ENCODE peak calls at places on chromosomes 12 and 14, in eight cellular contexts. E, U, M, Z, V, N, L and S are unnamed samples. For H3K4me1, the result is how much of the 10 kb centered on the place peaks cover.

GRCh38 chr12:65740506-65740872 is 83.8 kb upstream of the HMGA2 start:
- DNase-seq in E (no peak), U (no peak), M (no peak), Z (no peak), V (no peak), N (no peak), L (peak), S (peak)

GRCh38 chr14:74048291-74048690 is 29.1 kb downstream of the BBOF1 start:
- DNase-seq in E (peak), U (peak), M (no peak), Z (no peak), V (peak), N (no peak), L (peak), S (no peak)

GRCh38 chr12:30422844-30423243 is 272.8 kb downstream of the IPO8 start:
- DNase-seq in E (no peak), U (no peak), M (no peak), Z (no peak), V (no peak), N (no peak), L (no peak), S (no peak)

GRCh38 chr12:132836803-132837331 is 8.2 kb upstream of the GOLGA3 start:
- DNase-seq in E (no peak), U (no peak), M (peak), Z (no peak), V (no peak), N (no peak), L (no peak), S (no peak)

GRCh38 chr12:89333564-89334252 is 18.6 kb downstream of the DUSP6 start:
- DNase-seq in E (no peak), U (no peak), M (no peak), Z (no peak), V (peak), N (no peak), L (no peak), S (no peak)

GRCh38 chr12:29145372-29146170 is 3.5 kb upstream of the FAR2 start:
- DNase-seq in E (no peak), U (no peak), M (no peak), Z (no peak), V (peak), N (no peak), L (no peak), S (no peak)

GRCh38 chr14:23154876-23155587 is 28.4 kb downstream of the SLC7A8 start:
- DNase-seq in E (peak), U (no peak), M (no peak), Z (no peak), V (peak), N (no peak), L (peak), S (peak)

GRCh38 chr12:52390739-52391617 is 5.5 kb upstream of the KRT84 start:
- DNase-seq in E (peak), U (peak), M (peak), Z (peak), V (peak), N (no peak), L (peak), S (peak)

GRCh38 chr14:35387713-35388579 is 16.6 kb downstream of the NFKBIA start:
- DNase-seq in E (no peak), U (no peak), M (no peak), Z (no peak), V (no peak), N (no peak), L (no peak), S (no peak)

GRCh38 chr12:28089363-28089762 is 100.9 kb upstream of the CCDC91 start:
- DNase-seq in E (peak), U (no peak), M (no peak), Z (no peak), V (peak), N (no peak), L (peak), S (peak)

GRCh38 chr12:83954939-83955601 is 957.5 kb downstream of the SLC6A15 start:
- DNase-seq in E (no peak), U (peak), M (no peak), Z (no peak), V (peak), N (no peak), L (peak), S (no peak)

GRCh38 chr14:102508410-102508773 is 1.2 kb downstream of the ANKRD9 start:
- DNase-seq in E (no peak), U (no peak), M (no peak), Z (peak), V (no peak), N (no peak), L (no peak), S (no peak)

GRCh38 chr14:30698463-30698862 is 76.3 kb downstream of the SCFD1 start:
- DNase-seq in E (no peak), U (no peak), M (no peak), Z (no peak), V (no peak), N (no peak), L (no peak), S (no peak)

GRCh38 chr14:77369280-77369679 is 7.6 kb downstream of the TMED8 start:
- DNase-seq in E (no peak), U (no peak), M (no peak), Z (no peak), V (no peak), N (no peak), L (no peak), S (no peak)

GRCh38 chr12:63787306-63787705 is 7.6 kb downstream of the RXYLT1 start:
- DNase-seq in E (peak), U (no peak), M (no peak), Z (no peak), V (no peak), N (no peak), L (peak), S (peak)

GRCh38 chr14:32731249-32731648 is 207.4 kb upstream of the NPAS3 start:
- DNase-seq in E (no peak), U (no peak), M (no peak), Z (no peak), V (no peak), N (no peak), L (no peak), S (no peak)

GRCh38 chr12:42322567-42322966 is 3.3 kb downstream of the ZCRB1 start:
- DNase-seq in E (no peak), U (no peak), M (no peak), Z (no peak), V (no peak), N (no peak), L (no peak), S (no peak)

GRCh38 chr14:100649173-100649519 is 61.9 kb upstream of the BEGAIN start:
- DNase-seq in E (peak), U (no peak), M (no peak), Z (no peak), V (no peak), N (no peak), L (peak), S (peak)

GRCh38 chr12:29486972-29487371 is 10.5 kb downstream of the OVCH1 start:
- DNase-seq in E (no peak), U (no peak), M (no peak), Z (no peak), V (no peak), N (no peak), L (no peak), S (no peak)

GRCh38 chr14:71891185-71891584 is 41.0 kb upstream of the RGS6 start:
- DNase-seq in E (no peak), U (no peak), M (no peak), Z (no peak), V (no peak), N (no peak), L (no peak), S (no peak)

GRCh38 chr12:111943929-111944328 is 69.0 kb downstream of the TMEM116 start:
- DNase-seq in E (no peak), U (no peak), M (no peak), Z (no peak), V (no peak), N (no peak), L (no peak), S (no peak)

GRCh38 chr14:104295681-104296387 is 157.4 kb downstream of the KIF26A start:
- DNase-seq in E (no peak), U (no peak), M (no peak), Z (no peak), V (no peak), N (no peak), L (no peak), S (no peak)

GRCh38 chr12:110475426-110475825 is 6.8 kb downstream of the FAM216A start:
- DNase-seq in E (peak), U (no peak), M (no peak), Z (no peak), V (no peak), N (no peak), L (no peak), S (peak)

GRCh38 chr12:71157601-71158233 is at the start of gene TSPAN8:
- DNase-seq in E (no peak), U (no peak), M (no peak), Z (peak), V (no peak), N (no peak), L (no peak), S (peak)

GRCh38 chr12:109463776-109464175 is 13.3 kb downstream of the KCTD10 start:
- DNase-seq in E (no peak), U (no peak), M (peak), Z (no peak), V (no peak), N (no peak), L (no peak), S (no peak)

GRCh38 chr12:106760184-106760531 is 14.3 kb upstream of the RIC8B start:
- DNase-seq in E (peak), U (no peak), M (no peak), Z (no peak), V (peak), N (no peak), L (no peak), S (no peak)

GRCh38 chr14:38257500-38257899 is 1.6 kb upstream of the CLEC14A start:
- DNase-seq in E (peak), U (no peak), M (no peak), Z (no peak), V (no peak), N (no peak), L (peak), S (no peak)

GRCh38 chr14:61329478-61330051 is 8.2 kb downstream of the PRKCH start:
- DNase-seq in E (no peak), U (no peak), M (no peak), Z (no peak), V (no peak), N (no peak), L (no peak), S (no peak)

GRCh38 chr14:61330511-61330910 is 9.1 kb downstream of the PRKCH start:
- DNase-seq in E (no peak), U (no peak), M (no peak), Z (no peak), V (no peak), N (no peak), L (no peak), S (no peak)

GRCh38 chr14:61332658-61333029 is 11.3 kb downstream of the PRKCH start:
- DNase-seq in E (no peak), U (no peak), M (no peak), Z (peak), V (no peak), N (no peak), L (no peak), S (no peak)

GRCh38 chr14:61334197-61334701 is 12.9 kb downstream of the PRKCH start:
- DNase-seq in E (no peak), U (no peak), M (no peak), Z (no peak), V (peak), N (no peak), L (no peak), S (no peak)

DNA sequence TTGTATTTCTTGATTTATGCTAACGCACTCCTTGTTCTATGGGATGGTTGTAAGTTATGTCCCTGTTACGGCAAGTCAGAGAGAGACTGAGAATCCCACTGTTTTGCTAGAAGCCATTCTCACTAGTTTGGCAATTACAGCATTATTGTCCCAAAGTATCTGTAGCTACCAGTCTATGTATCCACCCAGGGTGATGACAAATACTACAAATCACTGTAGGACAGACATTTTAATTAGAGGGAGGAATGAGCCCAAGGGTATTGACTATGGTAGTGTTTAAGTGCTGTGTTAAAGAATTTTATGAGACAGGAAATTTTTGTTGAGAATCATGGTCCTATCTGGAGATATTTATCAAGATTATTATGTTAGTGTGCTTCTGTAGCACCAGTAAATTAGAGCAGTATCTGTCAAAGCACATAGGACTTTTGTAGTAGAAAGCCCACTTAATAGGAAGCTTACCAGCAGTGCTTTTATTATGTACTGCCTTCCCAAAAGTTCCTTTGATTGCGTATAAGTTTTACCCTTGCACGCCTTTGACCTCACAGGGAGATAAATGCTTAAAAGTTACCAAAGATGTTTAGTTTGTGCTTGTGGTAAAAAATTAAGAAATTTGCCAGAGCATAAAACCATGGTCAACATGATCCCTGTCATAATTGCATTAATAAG is 10.7 kb downstream of the PRKCH start:
- DNase-seq in E (no peak), U (no peak), M (no peak), Z (no peak), V (no peak), N (no peak), L (no peak), S (no peak)
- H3K4me3 ChIP-seq in E (no peak), U (no peak), M (no peak), Z (no peak), V (no peak), N (no peak), L (no peak), S (no peak)

GRCh38 chr14:75442642-75443041 is 14.8 kb downstream of the JDP2 start:
- DNase-seq in E (peak), U (no peak), M (no peak), Z (no peak), V (no peak), N (no peak), L (peak), S (no peak)
- H3K4me1 ChIP-seq in E (under half), U (under half), M (under half), Z (under half), V (under half), N (under half), L (half or more), S (half or more)

DNA sequence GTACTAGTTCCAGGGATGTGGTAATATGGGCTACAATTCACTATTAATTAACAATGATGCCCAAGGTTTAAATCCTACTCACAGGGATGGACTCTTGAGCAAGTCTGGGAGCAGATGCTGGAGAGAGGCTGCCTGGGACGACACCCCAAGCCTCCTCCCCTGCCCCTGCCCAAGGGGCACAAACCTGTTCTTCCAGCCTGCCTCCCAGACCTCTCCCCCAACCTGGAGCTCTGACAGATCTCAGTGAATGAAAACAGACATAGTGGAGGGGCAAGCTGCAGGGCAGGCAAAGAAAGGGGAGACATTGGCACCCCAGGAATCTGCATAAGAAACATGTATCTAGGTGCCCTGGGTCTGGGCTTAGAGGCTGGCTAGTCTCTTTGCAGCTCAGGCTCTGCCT is 5.8 kb downstream of the KDM2B start:
- DNase-seq in E (no peak), U (no peak), M (no peak), Z (no peak), V (no peak), N (no peak), L (no peak), S (no peak)
- H3K9ac ChIP-seq in E (no peak), U (no peak), M (no peak), Z (no peak), V (no peak), N (peak), L (no peak), S (no peak)

DNA sequence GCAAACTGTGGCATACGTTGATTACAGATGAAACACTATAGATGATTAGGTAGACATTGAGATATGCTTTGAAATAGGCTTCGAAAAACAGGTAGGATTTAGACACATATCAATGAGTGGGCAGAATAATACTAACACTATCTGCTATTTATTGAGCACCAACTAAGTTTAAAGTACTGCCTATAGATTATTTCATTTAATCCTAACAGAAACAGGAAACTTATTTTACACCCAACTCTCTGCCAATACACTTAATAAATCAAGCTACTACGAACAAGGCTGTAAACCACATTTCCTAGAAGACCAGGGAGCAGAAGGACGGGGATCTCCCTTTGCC is 363 bp upstream of the VRK1 start:
- DNase-seq in E (no peak), U (no peak), M (no peak), Z (no peak), V (no peak), N (no peak), L (no peak), S (no peak)
- H3K4me3 ChIP-seq in E (no peak), U (no peak), M (no peak), Z (peak), V (no peak), N (no peak), L (peak), S (no peak)

GRCh38 chr12:6376079-6376941 is 947 bp upstream of the SCNN1A start:
- DNase-seq in E (peak), U (no peak), M (peak), Z (peak), V (peak), N (no peak), L (peak), S (peak)
- H3K4me1 ChIP-seq in E (under half), U (half or more), M (under half), Z (half or more), V (half or more), N (under half), L (under half), S (half or more)

GRCh38 chr14:67514650-67515385 is 18.3 kb upstream of the PLEKHH1 start:
- DNase-seq in E (peak), U (no peak), M (peak), Z (no peak), V (peak), N (no peak), L (peak), S (peak)

GRCh38 chr14:67512463-67513134 is 20.5 kb upstream of the PLEKHH1 start:
- DNase-seq in E (no peak), U (no peak), M (no peak), Z (no peak), V (no peak), N (no peak), L (no peak), S (no peak)

GRCh38 chr14:67513631-67514108 is 19.4 kb upstream of the PLEKHH1 start:
- DNase-seq in E (no peak), U (no peak), M (no peak), Z (no peak), V (no peak), N (no peak), L (no peak), S (no peak)

GRCh38 chr14:67515386-67516079 is 17.6 kb upstream of the PLEKHH1 start:
- DNase-seq in E (no peak), U (no peak), M (no peak), Z (no peak), V (no peak), N (no peak), L (peak), S (no peak)

DNA sequence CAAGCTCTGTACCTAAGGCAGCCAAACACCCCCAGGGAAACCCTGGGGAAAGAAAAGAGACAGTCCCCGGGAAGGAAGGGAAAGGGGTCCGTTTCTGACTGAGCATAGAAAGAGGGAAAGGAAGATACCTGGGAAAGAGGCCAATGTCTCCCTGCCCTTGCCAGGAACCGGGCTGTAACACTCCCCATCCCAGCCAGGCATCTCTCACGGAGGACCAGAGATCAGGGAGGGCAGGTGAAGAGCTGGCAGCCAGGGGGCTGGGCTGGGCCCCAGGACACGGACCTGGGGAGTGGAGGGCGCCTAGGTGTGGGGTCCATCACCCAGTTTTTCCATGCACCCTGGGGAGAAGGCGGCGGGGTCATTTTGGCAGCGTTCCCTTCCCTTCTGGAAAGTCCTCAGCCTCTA is 18.9 kb upstream of the PLEKHH1 start:
- DNase-seq in E (no peak), U (no peak), M (peak), Z (no peak), V (no peak), N (no peak), L (peak), S (no peak)
- H3K9ac ChIP-seq in E (no peak), U (peak), M (no peak), Z (peak), V (no peak), N (no peak), L (peak), S (peak)

DNA sequence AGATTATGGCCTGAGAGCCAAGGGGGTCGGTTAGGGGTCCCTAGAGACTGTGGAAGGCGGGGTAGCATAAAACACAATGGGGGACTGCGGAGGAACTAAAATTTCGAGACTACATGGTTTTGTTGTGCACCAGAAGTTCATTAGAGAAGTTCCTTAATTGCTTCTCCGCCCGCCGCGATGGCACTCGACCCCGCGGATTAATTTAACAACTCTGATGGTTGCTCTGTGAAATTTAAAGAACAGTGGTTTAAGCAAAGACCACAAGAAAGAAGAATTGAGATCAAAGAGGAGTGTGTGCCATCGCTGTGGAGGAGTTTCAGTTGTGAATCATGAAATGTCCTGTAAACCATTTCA is 1.4 kb upstream of the CCDC88C start:
- DNase-seq in E (no peak), U (no peak), M (no peak), Z (no peak), V (no peak), N (no peak), L (peak), S (peak)
- H3K4me3 ChIP-seq in E (no peak), U (no peak), M (peak), Z (no peak), V (no peak), N (no peak), L (peak), S (no peak)

DNA sequence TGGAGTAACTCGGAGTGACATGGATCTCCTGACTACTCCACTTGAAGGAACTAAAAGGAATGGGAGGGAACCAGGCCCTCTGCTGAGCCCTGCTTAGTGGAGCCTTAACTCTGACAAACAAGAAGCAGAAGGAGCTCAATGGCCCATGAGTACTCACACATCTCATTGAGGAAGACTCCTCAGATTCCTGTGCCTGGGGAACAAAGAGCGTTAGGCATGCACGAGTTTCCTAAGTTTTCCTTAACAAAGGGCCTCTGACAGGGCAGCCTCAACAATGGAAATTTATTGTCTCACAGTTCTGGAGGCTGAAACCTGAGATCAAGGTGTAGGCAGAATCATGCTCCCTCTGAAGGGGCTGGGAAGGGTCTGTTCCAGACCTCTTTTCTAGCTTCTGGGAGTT is 185.7 kb upstream of the NTF3 start:
- DNase-seq in E (no peak), U (no peak), M (no peak), Z (no peak), V (peak), N (no peak), L (no peak), S (no peak)
- H3K4me1 ChIP-seq in E (under half), U (under half), M (under half), Z (under half), V (under half), N (under half), L (under half), S (under half)